ENCODE peak calls at places on chromosomes 3 and 15, in seven cellular contexts. Z is AG09319, O is H9, P is psoas muscle, G is heart left ventricle, E is tibial artery, B is astrocyte of the spinal cord. U is an unnamed sample.

GRCh38 chr3:51678186-51678585 is 7.1 kb downstream of the TEX264 start:
- DNase-seq in Z (no peak), O (no peak), P (no peak), G (no peak), E (no peak), B (no peak), U (no peak)

GRCh38 chr15:27601239-27601942 is 497.7 kb downstream of the OCA2 start:
- DNase-seq in Z (no peak), O (no peak), P (no peak), G (no peak), E (no peak), B (peak; percentile 35), U (no peak)

GRCh38 chr3:87503901-87504498 is 227.6 kb upstream of the POU1F1 start:
- DNase-seq in Z (peak; percentile 19), O (peak; percentile 26), P (no peak), G (no peak), E (no peak), B (peak; percentile 80), U (peak; percentile 46)

GRCh38 chr15:35738370-35738769 is 192.4 kb upstream of the DPH6 start:
- DNase-seq in Z (no peak), O (peak; percentile 33), P (no peak), G (no peak), E (no peak), B (peak; percentile 66), U (no peak)

GRCh38 chr15:100284191-100284590 is 57.6 kb downstream of the ADAMTS17 start:
- DNase-seq in Z (no peak), O (no peak), P (no peak), G (no peak), E (no peak), B (no peak), U (no peak)

GRCh38 chr15:44208956-44209355 is 13.9 kb upstream of the FRMD5 start:
- DNase-seq in Z (no peak), O (no peak), P (no peak), G (no peak), E (no peak), B (no peak), U (no peak)

GRCh38 chr15:65400760-65401606 is 21.8 kb downstream of the IGDCC4 start:
- DNase-seq in Z (peak; percentile 35), O (peak; percentile 94), P (peak; percentile 73), G (peak; percentile 45), E (no peak), B (peak; percentile 85), U (no peak)

GRCh38 chr15:58604455-58604923 is 145.0 kb downstream of the ADAM10 start:
- DNase-seq in Z (no peak), O (no peak), P (no peak), G (no peak), E (no peak), B (no peak), U (no peak)

GRCh38 chr15:68503791-68504720 is 72.1 kb upstream of the ITGA11 start:
- DNase-seq in Z (no peak), O (peak; percentile 25), P (no peak), G (peak; percentile 20), E (peak; percentile 48), B (peak; percentile 40), U (no peak)

GRCh38 chr15:76931397-76932089 is at the start of gene RCN2:
- DNase-seq in Z (peak; percentile 81), O (peak; percentile 94), P (peak; percentile 96), G (peak; percentile 97), E (peak; percentile 97), B (peak; percentile 95), U (peak; percentile 63)

GRCh38 chr3:168865022-168865551 is 769.4 kb upstream of the GOLIM4 start:
- DNase-seq in Z (peak; percentile 8), O (no peak), P (no peak), G (no peak), E (no peak), B (peak; percentile 66), U (no peak)

DNA sequence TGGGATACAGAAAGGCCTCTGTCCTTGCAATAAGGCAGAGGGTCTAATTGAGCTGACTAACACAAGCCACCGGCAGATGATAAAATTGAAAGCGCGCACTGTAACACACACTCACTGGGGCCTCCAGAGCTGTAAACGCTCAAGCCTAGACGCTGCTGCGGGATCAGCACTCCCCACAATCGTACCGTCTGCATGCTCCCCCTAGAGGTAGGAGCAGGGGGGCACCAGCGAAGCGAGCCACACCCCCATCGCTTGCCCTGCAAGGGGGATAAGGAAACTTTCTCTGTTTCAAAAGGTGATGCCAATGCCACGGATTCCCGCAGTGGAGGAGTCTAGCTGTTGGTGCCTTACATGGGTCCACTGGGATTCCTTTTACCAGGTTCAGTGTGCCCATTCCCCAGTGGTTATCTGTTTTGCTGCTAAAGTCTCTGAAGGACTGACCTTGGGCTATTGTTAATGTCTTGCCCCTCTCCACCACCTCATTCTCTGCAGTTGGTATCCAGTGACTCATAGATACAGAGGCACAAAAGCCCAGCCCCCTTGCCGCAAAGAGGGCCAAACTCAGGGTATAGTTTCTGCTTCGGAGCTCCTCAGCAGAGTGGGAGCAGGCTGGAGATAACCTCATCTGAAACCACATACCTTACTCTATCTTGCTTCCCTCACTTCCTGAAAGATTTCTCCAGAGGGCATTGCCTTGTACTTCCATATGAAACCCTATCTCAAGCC is 139.3 kb upstream of the KBTBD8 start:
- DNase-seq in Z (no peak), O (peak; percentile 86), P (no peak), G (no peak), E (no peak), B (no peak), U (no peak)
- TF ChIP-seq CTCF in Z (no peak), O (peak; percentile 87), P (no peak), G (no peak), E (no peak), B (peak; percentile 7), U (no peak)

GRCh38 chr3:186772281-186772885 is 11.0 kb upstream of the EIF4A2 start:
- DNase-seq in Z (no peak), O (peak; percentile 36), P (no peak), G (no peak), E (no peak), B (no peak), U (no peak)

GRCh38 chr3:186779204-186779603 is 4.2 kb upstream of the EIF4A2 start:
- DNase-seq in Z (no peak), O (no peak), P (no peak), G (no peak), E (no peak), B (no peak), U (no peak)

GRCh38 chr3:186772886-186773417 is 10.4 kb upstream of the EIF4A2 start:
- DNase-seq in Z (no peak), O (peak; percentile 78), P (peak; percentile 72), G (peak; percentile 75), E (peak; percentile 86), B (no peak), U (no peak)

GRCh38 chr3:186775999-186776398 is 7.4 kb upstream of the EIF4A2 start:
- DNase-seq in Z (no peak), O (peak; percentile 83), P (no peak), G (no peak), E (no peak), B (no peak), U (no peak)
- TF ChIP-seq CTCF in Z (no peak), O (peak; percentile 32), P (no peak), G (no peak), E (no peak), B (no peak), U (no peak)

GRCh38 chr3:36408146-36408545 is 27.8 kb downstream of the STAC start:
- DNase-seq in Z (no peak), O (no peak), P (no peak), G (no peak), E (no peak), B (no peak), U (no peak)
- TF ChIP-seq CTCF in Z (peak; percentile 16), O (peak; percentile 55), P (no peak), G (no peak), E (no peak), B (peak; percentile 23), U (peak; percentile 26)

GRCh38 chr15:85005319-85005718 is 23.7 kb downstream of the PDE8A start:
- DNase-seq in Z (no peak), O (no peak), P (no peak), G (no peak), E (no peak), B (no peak), U (no peak)
- TF ChIP-seq CTCF in Z (no peak), O (peak; percentile 24), P (no peak), G (no peak), E (no peak), B (peak; percentile 12), U (peak; percentile 24)

DNA sequence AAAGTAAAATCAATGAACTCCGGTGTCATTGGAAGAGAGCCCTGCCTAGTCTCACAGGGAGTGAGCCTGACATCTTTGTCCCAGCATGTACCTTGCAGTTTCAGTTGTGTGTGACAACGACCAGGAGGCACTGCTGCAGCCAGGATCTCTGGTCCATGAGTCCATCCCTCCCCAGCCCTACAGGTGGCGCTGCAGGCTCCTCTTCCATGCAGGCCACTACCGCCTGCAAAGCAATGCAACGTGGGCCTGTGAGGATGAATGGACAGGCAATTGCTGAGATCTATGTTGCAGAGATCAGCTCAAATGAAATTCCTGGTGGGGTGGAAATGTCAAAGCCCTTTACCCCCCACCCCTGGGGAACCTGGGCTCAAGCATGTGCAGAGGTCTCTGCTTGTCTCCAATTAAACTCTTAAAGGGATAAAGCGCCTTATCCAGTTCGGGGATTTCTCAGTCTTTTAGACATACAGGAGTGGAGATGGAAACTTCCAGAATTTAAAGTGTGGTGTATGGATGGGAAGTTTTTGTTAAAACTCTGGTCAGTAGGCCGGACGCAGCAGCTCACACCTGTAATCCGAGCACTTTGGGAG is 35.8 kb downstream of the TKT start:
- DNase-seq in Z (peak; percentile 51), O (peak; percentile 95), P (peak; percentile 81), G (peak; percentile 81), E (peak; percentile 89), B (peak; percentile 80), U (no peak)
- TF ChIP-seq CTCF in Z (peak; percentile 93), O (peak; percentile 98), P (peak; percentile 82), G (peak; percentile 84), E (peak; percentile 92), B (peak; percentile 99), U (peak; percentile 97)

U was measured in AG09309.